ENCODE peak calls at places on chromosomes 12 and 14, in eight cellular contexts. One of them, this sample, is unnamed.

GRCh38 chr14:20687362-20688166 is 1.0 kb upstream of the ANG start:
- DNase-seq in aorta: no peak
- DNase-seq in fibroblast of mammary gland: no peak
- DNase-seq in body of pancreas: peak; percentile 67
- DNase-seq in GM12865: no peak
- DNase-seq in DMS153: no peak
- DNase-seq in GM13976: no peak
- DNase-seq in left cardiac atrium: no peak
- DNase-seq in this sample: no peak

GRCh38 chr12:7479784-7480183 is 23.8 kb downstream of the CD163 start:
- DNase-seq in GM12865: no peak
- DNase-seq in aorta: no peak
- DNase-seq in GM13976: no peak
- DNase-seq in left cardiac atrium: no peak
- DNase-seq in DMS153: no peak
- DNase-seq in body of pancreas: no peak
- DNase-seq in fibroblast of mammary gland: peak; percentile 33
- DNase-seq in this sample: no peak

GRCh38 chr12:27060740-27061139 is 21.6 kb downstream of the C12orf71 start:
- DNase-seq in left cardiac atrium: no peak
- DNase-seq in aorta: no peak
- DNase-seq in DMS153: no peak
- DNase-seq in GM12865: no peak
- DNase-seq in fibroblast of mammary gland: peak; percentile 34
- DNase-seq in GM13976: no peak
- DNase-seq in body of pancreas: no peak
- DNase-seq in this sample: no peak

GRCh38 chr12:110537605-110538409 is 35.7 kb downstream of the RAD9B start:
- DNase-seq in fibroblast of mammary gland: peak; percentile 44
- DNase-seq in GM13976: no peak
- DNase-seq in aorta: peak; percentile 53
- DNase-seq in DMS153: peak; percentile 68
- DNase-seq in GM12865: no peak
- DNase-seq in body of pancreas: peak; percentile 49
- DNase-seq in left cardiac atrium: peak; percentile 67
- DNase-seq in this sample: no peak

GRCh38 chr14:92922883-92923743 is at the start of gene CHGA:
- DNase-seq in aorta: no peak
- DNase-seq in fibroblast of mammary gland: peak; percentile 29
- DNase-seq in left cardiac atrium: peak; percentile 60
- DNase-seq in GM13976: peak; percentile 84
- DNase-seq in DMS153: peak; percentile 37
- DNase-seq in GM12865: peak; percentile 35
- DNase-seq in body of pancreas: peak; percentile 51
- DNase-seq in this sample: peak; percentile 38

GRCh38 chr14:74308695-74309094 is 6.0 kb upstream of the ABCD4 start:
- DNase-seq in GM13976: no peak
- DNase-seq in DMS153: no peak
- DNase-seq in body of pancreas: no peak
- DNase-seq in fibroblast of mammary gland: no peak
- DNase-seq in aorta: no peak
- DNase-seq in left cardiac atrium: no peak
- DNase-seq in GM12865: no peak
- DNase-seq in this sample: no peak

GRCh38 chr14:53190938-53191337 is 37.8 kb upstream of the DDHD1 start:
- DNase-seq in body of pancreas: no peak
- DNase-seq in fibroblast of mammary gland: peak; percentile 38
- DNase-seq in GM12865: peak; percentile 44
- DNase-seq in left cardiac atrium: no peak
- DNase-seq in DMS153: no peak
- DNase-seq in GM13976: peak; percentile 54
- DNase-seq in aorta: no peak
- DNase-seq in this sample: peak; percentile 85

GRCh38 chr12:45388545-45388944 is 172.7 kb downstream of the ANO6 start:
- DNase-seq in DMS153: no peak
- DNase-seq in aorta: no peak
- DNase-seq in fibroblast of mammary gland: peak; percentile 60
- DNase-seq in left cardiac atrium: no peak
- DNase-seq in GM12865: no peak
- DNase-seq in body of pancreas: peak; percentile 21
- DNase-seq in GM13976: no peak
- DNase-seq in this sample: no peak

GRCh38 chr14:49526101-49526500 is 60.1 kb downstream of the RPS29 start:
- DNase-seq in DMS153: no peak
- DNase-seq in aorta: no peak
- DNase-seq in GM12865: no peak
- DNase-seq in left cardiac atrium: no peak
- DNase-seq in body of pancreas: no peak
- DNase-seq in fibroblast of mammary gland: no peak
- DNase-seq in GM13976: no peak
- DNase-seq in this sample: no peak

GRCh38 chr12:55842681-55843429 is at the start of gene MMP19:
- DNase-seq in fibroblast of mammary gland: peak; percentile 88
- DNase-seq in DMS153: no peak
- DNase-seq in GM13976: no peak
- DNase-seq in body of pancreas: peak; percentile 42
- DNase-seq in aorta: no peak
- DNase-seq in left cardiac atrium: no peak
- DNase-seq in GM12865: no peak
- DNase-seq in this sample: no peak

GRCh38 chr14:58547649-58548048 is 90.1 kb upstream of the DACT1 start:
- DNase-seq in DMS153: no peak
- DNase-seq in GM12865: no peak
- DNase-seq in fibroblast of mammary gland: no peak
- DNase-seq in aorta: no peak
- DNase-seq in body of pancreas: no peak
- DNase-seq in left cardiac atrium: no peak
- DNase-seq in GM13976: no peak
- DNase-seq in this sample: no peak

GRCh38 chr12:41190360-41190759 is 2.2 kb downstream of the PDZRN4 start:
- DNase-seq in fibroblast of mammary gland: peak; percentile 35
- DNase-seq in body of pancreas: no peak
- DNase-seq in left cardiac atrium: no peak
- DNase-seq in aorta: no peak
- DNase-seq in GM12865: no peak
- DNase-seq in GM13976: no peak
- DNase-seq in DMS153: no peak
- DNase-seq in this sample: no peak

GRCh38 chr14:82999802-83000201 is 1466.1 kb upstream of the SEL1L start:
- DNase-seq in aorta: no peak
- DNase-seq in left cardiac atrium: no peak
- DNase-seq in body of pancreas: no peak
- DNase-seq in DMS153: no peak
- DNase-seq in GM13976: no peak
- DNase-seq in GM12865: no peak
- DNase-seq in fibroblast of mammary gland: peak; percentile 4
- DNase-seq in this sample: no peak

GRCh38 chr14:34596891-34597290 is 33.1 kb downstream of the SNX6 start:
- DNase-seq in body of pancreas: no peak
- DNase-seq in fibroblast of mammary gland: no peak
- DNase-seq in aorta: no peak
- DNase-seq in GM13976: no peak
- DNase-seq in left cardiac atrium: no peak
- DNase-seq in DMS153: no peak
- DNase-seq in GM12865: no peak
- DNase-seq in this sample: no peak

GRCh38 chr12:132125736-132126135 is 18.4 kb downstream of the DDX51 start:
- DNase-seq in left cardiac atrium: no peak
- DNase-seq in GM13976: no peak
- DNase-seq in aorta: no peak
- DNase-seq in DMS153: no peak
- DNase-seq in GM12865: no peak
- DNase-seq in fibroblast of mammary gland: no peak
- DNase-seq in body of pancreas: no peak
- DNase-seq in this sample: no peak

GRCh38 chr14:21498540-21499526 is 12.3 kb downstream of the METTL3 start:
- DNase-seq in GM12865: peak; percentile 57
- DNase-seq in DMS153: peak; percentile 29
- DNase-seq in fibroblast of mammary gland: peak; percentile 60
- DNase-seq in aorta: no peak
- DNase-seq in body of pancreas: peak; percentile 23
- DNase-seq in GM13976: peak; percentile 46
- DNase-seq in left cardiac atrium: no peak
- DNase-seq in this sample: no peak

GRCh38 chr12:127280393-127281275 is 986.3 kb upstream of the TMEM132C start:
- DNase-seq in fibroblast of mammary gland: peak; percentile 22
- DNase-seq in DMS153: no peak
- DNase-seq in body of pancreas: peak; percentile 42
- DNase-seq in aorta: peak; percentile 59
- DNase-seq in GM12865: peak; percentile 55
- DNase-seq in GM13976: peak; percentile 68
- DNase-seq in left cardiac atrium: peak; percentile 46
- DNase-seq in this sample: peak; percentile 68

GRCh38 chr12:43282106-43282505 is 269.9 kb downstream of the ADAMTS20 start:
- DNase-seq in GM13976: no peak
- DNase-seq in fibroblast of mammary gland: peak; percentile 69
- DNase-seq in left cardiac atrium: no peak
- DNase-seq in DMS153: no peak
- DNase-seq in body of pancreas: no peak
- DNase-seq in GM12865: no peak
- DNase-seq in aorta: no peak
- DNase-seq in this sample: no peak

GRCh38 chr12:116092776-116093175 is 184.7 kb downstream of the MED13L start:
- DNase-seq in left cardiac atrium: no peak
- DNase-seq in DMS153: no peak
- DNase-seq in aorta: no peak
- DNase-seq in body of pancreas: no peak
- DNase-seq in GM12865: no peak
- DNase-seq in fibroblast of mammary gland: no peak
- DNase-seq in GM13976: no peak
- DNase-seq in this sample: no peak

GRCh38 chr14:24343795-24344660 is 4.2 kb upstream of the RIPK3 start:
- DNase-seq in body of pancreas: no peak
- DNase-seq in DMS153: no peak
- DNase-seq in left cardiac atrium: no peak
- DNase-seq in fibroblast of mammary gland: no peak
- DNase-seq in GM13976: no peak
- DNase-seq in GM12865: no peak
- DNase-seq in aorta: no peak
- DNase-seq in this sample: no peak